ENCODE peak calls at places on chromosomes 12 and 14, in five cellular contexts. One of them, this sample, is unnamed.

GRCh38 chr12:4288296-4289019 is 14.9 kb downstream of the CCND2 start:
- DNase-seq in AG04449: no peak
- DNase-seq in heart right ventricle: no peak
- DNase-seq in mesothelial cell of epicardium: no peak
- DNase-seq in lower leg skin: no peak
- DNase-seq in this sample: no peak

GRCh38 chr14:95299271-95299670 is 20.4 kb downstream of the CLMN start:
- DNase-seq in AG04449: no peak
- DNase-seq in heart right ventricle: no peak
- DNase-seq in mesothelial cell of epicardium: no peak
- DNase-seq in lower leg skin: no peak
- DNase-seq in this sample: no peak

GRCh38 chr12:98185606-98186005 is 329.8 kb upstream of the TMPO start:
- DNase-seq in AG04449: no peak
- DNase-seq in heart right ventricle: no peak
- DNase-seq in mesothelial cell of epicardium: no peak
- DNase-seq in lower leg skin: no peak
- DNase-seq in this sample: no peak

GRCh38 chr14:42307239-42307825 is 700.7 kb downstream of the LRFN5 start:
- DNase-seq in AG04449: no peak
- DNase-seq in heart right ventricle: no peak
- DNase-seq in mesothelial cell of epicardium: no peak
- DNase-seq in lower leg skin: no peak
- DNase-seq in this sample: no peak

GRCh38 chr12:96099986-96100385 is 64.6 kb upstream of the LTA4H start:
- DNase-seq in AG04449: no peak
- DNase-seq in heart right ventricle: no peak
- DNase-seq in mesothelial cell of epicardium: no peak
- DNase-seq in lower leg skin: no peak
- DNase-seq in this sample: no peak

GRCh38 chr12:108720757-108721514 is 10.4 kb downstream of the CORO1C start:
- DNase-seq in AG04449: no peak
- DNase-seq in heart right ventricle: no peak
- DNase-seq in mesothelial cell of epicardium: no peak
- DNase-seq in lower leg skin: no peak
- DNase-seq in this sample: no peak

GRCh38 chr14:53341324-53341723 is 188.2 kb upstream of the DDHD1 start:
- DNase-seq in AG04449: no peak
- DNase-seq in heart right ventricle: no peak
- DNase-seq in mesothelial cell of epicardium: no peak
- DNase-seq in lower leg skin: no peak
- DNase-seq in this sample: no peak

GRCh38 chr14:23613242-23614070 is 22.7 kb upstream of the DHRS2 start:
- DNase-seq in AG04449: no peak
- DNase-seq in heart right ventricle: no peak
- DNase-seq in mesothelial cell of epicardium: no peak
- DNase-seq in lower leg skin: peak; percentile 37
- DNase-seq in this sample: no peak

GRCh38 chr12:401235-402126 is at the start of gene CCDC77:
- DNase-seq in AG04449: peak; percentile 40
- DNase-seq in heart right ventricle: peak; percentile 87
- DNase-seq in mesothelial cell of epicardium: peak; percentile 76
- DNase-seq in lower leg skin: peak; percentile 98
- DNase-seq in this sample: peak; percentile 67

GRCh38 chr12:12612403-12612802 is 727 bp downstream of the CREBL2 start:
- DNase-seq in AG04449: no peak
- DNase-seq in heart right ventricle: no peak
- DNase-seq in mesothelial cell of epicardium: no peak
- DNase-seq in lower leg skin: no peak
- DNase-seq in this sample: no peak

GRCh38 chr12:28032811-28033537 is 60.4 kb upstream of the PTHLH start:
- DNase-seq in AG04449: no peak
- DNase-seq in heart right ventricle: no peak
- DNase-seq in mesothelial cell of epicardium: no peak
- DNase-seq in lower leg skin: no peak
- DNase-seq in this sample: no peak

GRCh38 chr12:126243814-126244213 is 1178.6 kb downstream of the AACS start:
- DNase-seq in AG04449: no peak
- DNase-seq in heart right ventricle: no peak
- DNase-seq in mesothelial cell of epicardium: no peak
- DNase-seq in lower leg skin: no peak
- DNase-seq in this sample: no peak

GRCh38 chr14:102171173-102172020 is 31.7 kb downstream of the WDR20 start:
- DNase-seq in AG04449: no peak
- DNase-seq in heart right ventricle: no peak
- DNase-seq in mesothelial cell of epicardium: no peak
- DNase-seq in lower leg skin: no peak
- DNase-seq in this sample: no peak

GRCh38 chr12:109840349-109841073 is 7.3 kb upstream of the TRPV4 start:
- DNase-seq in AG04449: no peak
- DNase-seq in heart right ventricle: no peak
- DNase-seq in mesothelial cell of epicardium: no peak
- DNase-seq in lower leg skin: no peak
- DNase-seq in this sample: no peak

GRCh38 chr12:105887131-105887530 is 251.6 kb downstream of the NUAK1 start:
- DNase-seq in AG04449: no peak
- DNase-seq in heart right ventricle: no peak
- DNase-seq in mesothelial cell of epicardium: no peak
- DNase-seq in lower leg skin: no peak
- DNase-seq in this sample: no peak

GRCh38 chr14:104237651-104238423 is 99.5 kb downstream of the KIF26A start:
- DNase-seq in AG04449: no peak
- DNase-seq in heart right ventricle: no peak
- DNase-seq in mesothelial cell of epicardium: no peak
- DNase-seq in lower leg skin: peak; percentile 59
- DNase-seq in this sample: no peak

GRCh38 chr12:105706321-105706972 is 376.0 kb downstream of the C12orf75 start:
- DNase-seq in AG04449: no peak
- DNase-seq in heart right ventricle: peak; percentile 19
- DNase-seq in mesothelial cell of epicardium: no peak
- DNase-seq in lower leg skin: no peak
- DNase-seq in this sample: no peak

GRCh38 chr14:89249296-89249565 is 167.8 kb downstream of the FOXN3 start:
- DNase-seq in AG04449: no peak
- DNase-seq in heart right ventricle: no peak
- DNase-seq in mesothelial cell of epicardium: no peak
- DNase-seq in lower leg skin: no peak
- DNase-seq in this sample: no peak

GRCh38 chr12:45590646-45591045 is 138.9 kb upstream of the ARID2 start:
- DNase-seq in AG04449: no peak
- DNase-seq in heart right ventricle: no peak
- DNase-seq in mesothelial cell of epicardium: no peak
- DNase-seq in lower leg skin: no peak
- DNase-seq in this sample: no peak

GRCh38 chr14:21302013-21302857 is 22.4 kb downstream of the RPGRIP1 start:
- DNase-seq in AG04449: no peak
- DNase-seq in heart right ventricle: no peak
- DNase-seq in mesothelial cell of epicardium: no peak
- DNase-seq in lower leg skin: no peak
- DNase-seq in this sample: no peak

GRCh38 chr12:90621927-90622326 is 333.0 kb downstream of the CCER1 start:
- DNase-seq in AG04449: peak; percentile 14
- DNase-seq in heart right ventricle: no peak
- DNase-seq in mesothelial cell of epicardium: no peak
- DNase-seq in lower leg skin: no peak
- DNase-seq in this sample: no peak

GRCh38 chr14:106564058-106564643 is 1037.8 kb downstream of the TMEM121 start:
- DNase-seq in AG04449: no peak
- DNase-seq in heart right ventricle: no peak
- DNase-seq in mesothelial cell of epicardium: no peak
- DNase-seq in lower leg skin: no peak
- DNase-seq in this sample: no peak

GRCh38 chr12:93571360-93571853 is 1.1 kb upstream of the SOCS2 start:
- DNase-seq in AG04449: no peak
- DNase-seq in heart right ventricle: peak; percentile 78
- DNase-seq in mesothelial cell of epicardium: peak; percentile 44
- DNase-seq in lower leg skin: peak; percentile 94
- DNase-seq in this sample: peak; percentile 55

GRCh38 chr14:20228681-20229080 is at the start of gene OR11H7:
- DNase-seq in AG04449: no peak
- DNase-seq in heart right ventricle: no peak
- DNase-seq in mesothelial cell of epicardium: no peak
- DNase-seq in lower leg skin: no peak
- DNase-seq in this sample: no peak

GRCh38 chr12:85390281-85390680 is 110.3 kb downstream of the ALX1 start:
- DNase-seq in AG04449: no peak
- DNase-seq in heart right ventricle: no peak
- DNase-seq in mesothelial cell of epicardium: no peak
- DNase-seq in lower leg skin: no peak
- DNase-seq in this sample: no peak

GRCh38 chr14:26794731-26795130 is 196.9 kb upstream of the NOVA1 start:
- DNase-seq in AG04449: no peak
- DNase-seq in heart right ventricle: no peak
- DNase-seq in mesothelial cell of epicardium: no peak
- DNase-seq in lower leg skin: no peak
- DNase-seq in this sample: no peak

GRCh38 chr14:93133476-93133875 is 17.8 kb upstream of the ITPK1 start:
- DNase-seq in AG04449: no peak
- DNase-seq in heart right ventricle: no peak
- DNase-seq in mesothelial cell of epicardium: no peak
- DNase-seq in lower leg skin: no peak
- DNase-seq in this sample: peak; percentile 89

DNA sequence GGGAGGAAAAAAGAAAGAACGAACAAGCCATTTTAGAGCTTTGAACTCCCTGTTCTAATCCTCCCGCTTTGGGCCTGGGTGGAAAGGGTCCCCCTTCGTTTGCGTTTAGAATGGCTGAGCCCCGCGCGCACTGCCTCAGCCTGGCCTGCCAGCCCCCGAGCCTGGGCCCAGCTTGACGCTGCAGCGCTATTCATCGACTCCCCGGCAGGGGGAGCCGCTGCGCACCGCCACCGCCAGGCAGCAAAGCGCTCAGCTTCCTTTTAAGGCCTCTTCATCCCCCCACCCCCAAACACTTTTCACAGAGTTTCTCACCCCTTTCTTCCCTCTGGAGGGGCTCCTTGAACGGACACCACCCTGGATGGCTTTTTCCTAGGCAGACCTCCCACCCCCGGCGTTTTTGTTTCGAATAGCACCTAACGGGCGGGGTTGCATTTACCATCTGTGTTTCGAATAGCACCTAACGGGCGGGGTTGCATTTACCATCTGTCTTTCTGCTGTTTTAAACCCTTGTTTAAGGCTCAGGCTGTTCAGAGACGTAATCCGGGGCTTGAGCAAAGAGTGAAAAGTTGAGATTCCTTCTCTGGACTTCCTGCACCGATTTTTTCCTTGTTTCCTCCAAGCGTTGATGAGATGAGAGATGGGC is 56.4 kb upstream of the PIWIL1 start:
- DNase-seq in AG04449: no peak
- DNase-seq in heart right ventricle: peak; percentile 18
- DNase-seq in mesothelial cell of epicardium: no peak
- DNase-seq in lower leg skin: no peak
- DNase-seq in this sample: no peak
- TF ChIP-seq CTCF in AG04449: peak; percentile 6
- TF ChIP-seq CTCF in heart right ventricle: peak; percentile 48
- TF ChIP-seq CTCF in mesothelial cell of epicardium: peak; percentile 79
- TF ChIP-seq CTCF in lower leg skin: no peak
- TF ChIP-seq CTCF in this sample: peak; percentile 36

GRCh38 chr14:79724934-79725717 is 486.2 kb downstream of the DIO2 start:
- DNase-seq in AG04449: no peak
- DNase-seq in heart right ventricle: no peak
- DNase-seq in mesothelial cell of epicardium: no peak
- DNase-seq in lower leg skin: no peak
- DNase-seq in this sample: no peak

GRCh38 chr14:79732911-79733310 is 478.4 kb downstream of the DIO2 start:
- DNase-seq in AG04449: no peak
- DNase-seq in heart right ventricle: no peak
- DNase-seq in mesothelial cell of epicardium: no peak
- DNase-seq in lower leg skin: no peak
- DNase-seq in this sample: peak; percentile 19

GRCh38 chr14:79730911-79731310 is 480.4 kb downstream of the DIO2 start:
- DNase-seq in AG04449: no peak
- DNase-seq in heart right ventricle: no peak
- DNase-seq in mesothelial cell of epicardium: no peak
- DNase-seq in lower leg skin: no peak
- DNase-seq in this sample: no peak

GRCh38 chr14:79727900-79728299 is 483.4 kb downstream of the DIO2 start:
- DNase-seq in AG04449: no peak
- DNase-seq in heart right ventricle: no peak
- DNase-seq in mesothelial cell of epicardium: no peak
- DNase-seq in lower leg skin: no peak
- DNase-seq in this sample: no peak

DNA sequence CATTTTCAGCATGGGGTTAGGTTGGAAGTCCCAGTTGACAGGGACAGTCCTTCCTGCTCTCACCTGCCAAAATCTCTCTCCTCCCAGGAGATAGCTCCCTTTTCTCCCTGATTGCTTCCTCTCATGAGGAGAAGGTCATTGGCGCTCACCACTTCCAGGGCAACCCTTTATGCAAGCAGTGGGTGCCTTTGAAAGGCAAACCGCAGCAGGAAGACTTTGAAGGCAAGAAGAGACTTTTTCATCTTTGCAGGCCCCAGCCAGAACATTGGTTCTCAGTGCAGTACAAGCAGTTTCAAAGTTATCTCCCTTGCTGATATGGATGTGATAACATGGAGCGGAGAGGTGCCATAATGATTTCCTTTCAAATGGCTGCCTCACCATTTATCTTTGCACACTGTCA is 483.0 kb downstream of the DIO2 start:
- DNase-seq in AG04449: no peak
- DNase-seq in heart right ventricle: no peak
- DNase-seq in mesothelial cell of epicardium: no peak
- DNase-seq in lower leg skin: no peak
- DNase-seq in this sample: no peak
- TF ChIP-seq CTCF in AG04449: no peak
- TF ChIP-seq CTCF in heart right ventricle: no peak
- TF ChIP-seq CTCF in mesothelial cell of epicardium: no peak
- TF ChIP-seq CTCF in lower leg skin: no peak
- TF ChIP-seq CTCF in this sample: no peak

DNA sequence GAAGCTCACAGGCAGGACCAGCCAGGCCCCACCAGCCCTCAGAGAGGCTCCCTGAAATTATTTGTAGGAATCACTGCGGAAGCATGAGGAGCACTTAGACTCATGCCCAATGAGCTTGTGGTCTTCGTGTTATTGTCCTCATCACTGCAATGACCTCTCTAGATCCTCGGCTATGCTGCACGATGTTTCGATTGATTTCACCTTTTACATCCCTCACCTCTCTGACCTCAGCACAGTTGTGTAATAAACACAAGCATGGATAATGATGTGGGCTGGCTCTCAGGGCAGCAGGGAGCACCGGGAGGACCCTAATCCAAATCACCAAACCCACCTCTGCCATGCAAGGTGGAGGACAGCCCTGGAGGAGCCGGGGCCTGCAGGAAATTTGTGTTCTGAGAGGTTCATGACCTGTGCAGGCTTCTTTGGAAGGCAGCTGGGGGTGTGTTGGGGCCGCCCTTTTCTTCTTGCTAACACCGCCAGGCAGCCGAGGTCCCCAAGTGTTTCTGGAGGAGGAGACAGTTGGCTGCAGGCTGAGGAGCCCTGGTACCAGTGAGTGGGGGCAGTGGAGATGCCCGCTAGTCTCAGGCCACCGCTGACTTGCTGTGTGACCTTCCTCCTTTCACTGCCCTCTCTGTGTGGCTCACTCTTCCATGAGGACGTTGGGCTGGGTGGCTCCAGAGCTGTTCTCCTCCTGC is 29.5 kb upstream of the EML1 start:
- DNase-seq in AG04449: no peak
- DNase-seq in heart right ventricle: no peak
- DNase-seq in mesothelial cell of epicardium: no peak
- DNase-seq in lower leg skin: no peak
- DNase-seq in this sample: no peak
- TF ChIP-seq CTCF in AG04449: no peak
- TF ChIP-seq CTCF in heart right ventricle: no peak
- TF ChIP-seq CTCF in mesothelial cell of epicardium: no peak
- TF ChIP-seq CTCF in lower leg skin: no peak
- TF ChIP-seq CTCF in this sample: no peak

GRCh38 chr14:63544641-63545234 is 1.6 kb upstream of the PPP2R5E start:
- DNase-seq in AG04449: no peak
- DNase-seq in heart right ventricle: no peak
- DNase-seq in mesothelial cell of epicardium: no peak
- DNase-seq in lower leg skin: peak; percentile 36
- DNase-seq in this sample: no peak
- TF ChIP-seq CTCF in AG04449: peak; percentile 43
- TF ChIP-seq CTCF in heart right ventricle: peak; percentile 69
- TF ChIP-seq CTCF in mesothelial cell of epicardium: no peak
- TF ChIP-seq CTCF in lower leg skin: no peak
- TF ChIP-seq CTCF in this sample: peak; percentile 78

This sample was measured in AG09319.